ENCODE peak calls at places on chromosome 1, in ten cellular contexts. F is mucosa of descending colon, B is uterus, P is anterior cingulate cortex, H is activated T-cell treated with anti-CD3 and anti-CD28 coated beads for 24 hours, A is amniotic epithelial cell, O is mesenteric fat pad, D is AG04449, V is COR-L47, Y is iris pigment epithelial cell. T is an unnamed sample.

GRCh38 chr1:215567491-215568286 is 585 bp downstream of the KCTD3 start:
- DNase-seq in F (peak; percentile 57), B (peak; percentile 28), P (peak; percentile 27), H (no peak), A (peak; percentile 67), O (no peak), D (no peak), V (peak; percentile 38), Y (peak; percentile 49), T (peak; percentile 51)

GRCh38 chr1:208577381-208577905 is 333.3 kb upstream of the PLXNA2 start:
- DNase-seq in F (no peak), B (no peak), P (no peak), H (no peak), A (no peak), O (no peak), D (no peak), V (no peak), Y (no peak), T (no peak)

GRCh38 chr1:61095127-61095812 is 12.9 kb downstream of the NFIA start:
- DNase-seq in F (no peak), B (no peak), P (no peak), H (no peak), A (no peak), O (no peak), D (no peak), V (no peak), Y (no peak), T (no peak)

GRCh38 chr1:35558374-35559316 is 1.0 kb downstream of the NCDN start:
- DNase-seq in F (no peak), B (no peak), P (no peak), H (no peak), A (peak; percentile 22), O (peak; percentile 84), D (no peak), V (no peak), Y (no peak), T (no peak)

GRCh38 chr1:22414244-22414751 is 37.4 kb upstream of the ZBTB40 start:
- DNase-seq in F (peak; percentile 62), B (no peak), P (no peak), H (no peak), A (no peak), O (peak; percentile 49), D (no peak), V (peak; percentile 67), Y (no peak), T (peak; percentile 33)

GRCh38 chr1:2459757-2460156 is 16.3 kb upstream of the PLCH2 start:
- DNase-seq in F (no peak), B (no peak), P (peak; percentile 84), H (no peak), A (peak; percentile 18), O (no peak), D (no peak), V (no peak), Y (peak; percentile 11), T (no peak)

GRCh38 chr1:58929667-58930325 is 145.9 kb upstream of the JUN start:
- DNase-seq in F (peak; percentile 85), B (no peak), P (no peak), H (peak; percentile 24), A (peak; percentile 60), O (no peak), D (no peak), V (no peak), Y (peak; percentile 56), T (no peak)

GRCh38 chr1:55089683-55090082 is 50.3 kb downstream of the PCSK9 start:
- DNase-seq in F (no peak), B (no peak), P (no peak), H (no peak), A (peak; percentile 72), O (no peak), D (peak; percentile 38), V (no peak), Y (peak; percentile 53), T (no peak)

GRCh38 chr1:23651069-23651808 is 40.4 kb upstream of the RPL11 start:
- DNase-seq in F (no peak), B (no peak), P (no peak), H (no peak), A (no peak), O (no peak), D (no peak), V (no peak), Y (peak; percentile 49), T (no peak)

GRCh38 chr1:235648407-235648907 is 1.1 kb downstream of the GNG4 start:
- DNase-seq in F (peak; percentile 49), B (no peak), P (no peak), H (no peak), A (no peak), O (peak; percentile 60), D (no peak), V (peak; percentile 77), Y (no peak), T (peak; percentile 67)

GRCh38 chr1:32307313-32307712 is 15.4 kb downstream of the HDAC1 start:
- DNase-seq in F (no peak), B (no peak), P (no peak), H (no peak), A (peak; percentile 62), O (no peak), D (no peak), V (no peak), Y (peak; percentile 54), T (no peak)

GRCh38 chr1:219227731-219228419 is 54.2 kb downstream of the LYPLAL1 start:
- DNase-seq in F (no peak), B (no peak), P (no peak), H (no peak), A (peak; percentile 64), O (no peak), D (no peak), V (no peak), Y (peak; percentile 16), T (no peak)

T was measured in NCI-H2081 treated with DMSO at 0.1 percent for 48 hours.